ENCODE peak calls at places on chromosomes 6 and 20, in five cellular contexts. P is IMR-90, M is neuronal stem cell, H is mesenchymal stem cell, E is H1. J is an unnamed sample.

GRCh38 chr6:47066418-47066817 is 24.3 kb upstream of the ADGRF1 start:
- DNase-seq in P (no peak), M (no peak), H (no peak), E (no peak), J (no peak)

GRCh38 chr6:85452441-85452881 is 2.6 kb downstream of the NT5E start:
- DNase-seq in P (peak), M (no peak), H (peak), E (no peak), J (no peak)

GRCh38 chr6:52877168-52877567 is 32.3 kb downstream of the GSTA3 start:
- DNase-seq in P (peak), M (no peak), H (peak), E (no peak), J (no peak)

GRCh38 chr20:57991211-57991841 is 237.1 kb downstream of the ANKRD60 start:
- DNase-seq in P (no peak), M (no peak), H (no peak), E (peak), J (peak)

GRCh38 chr6:133343220-133343619 is 102.1 kb downstream of the EYA4 start:
- DNase-seq in P (no peak), M (no peak), H (no peak), E (no peak), J (no peak)

GRCh38 chr20:57785061-57785460 is 75.2 kb upstream of the PMEPA1 start:
- DNase-seq in P (no peak), M (no peak), H (no peak), E (no peak), J (no peak)

GRCh38 chr6:40719671-40720374 is 132.7 kb upstream of the LRFN2 start:
- DNase-seq in P (peak), M (no peak), H (peak), E (no peak), J (peak)

GRCh38 chr6:41191569-41191968 is 9.4 kb downstream of the TREML2 start:
- DNase-seq in P (no peak), M (no peak), H (peak), E (no peak), J (peak)

GRCh38 chr6:137571854-137572253 is 77.7 kb upstream of the OLIG3 start:
- DNase-seq in P (peak), M (peak), H (peak), E (no peak), J (peak)

GRCh38 chr6:130717657-130718056 is 109.5 kb upstream of the SMLR1 start:
- DNase-seq in P (no peak), M (no peak), H (no peak), E (no peak), J (no peak)
- H2BK15ac ChIP-seq in P (no peak), M (no peak), H (no peak), E (no peak), J (no peak)

GRCh38 chr6:35240838-35241801 is 18.4 kb upstream of the ZNF76 start:
- DNase-seq in P (peak), M (peak), H (peak), E (peak), J (peak)

GRCh38 chr6:35242906-35243305 is 16.6 kb upstream of the ZNF76 start:
- DNase-seq in P (no peak), M (no peak), H (no peak), E (no peak), J (no peak)

GRCh38 chr6:35244551-35244950 is 15.0 kb upstream of the ZNF76 start:
- DNase-seq in P (no peak), M (no peak), H (no peak), E (no peak), J (no peak)

GRCh38 chr6:35242486-35242885 is 17.0 kb upstream of the ZNF76 start:
- DNase-seq in P (no peak), M (no peak), H (no peak), E (no peak), J (no peak)

GRCh38 chr6:35243386-35243958 is 16.1 kb upstream of the ZNF76 start:
- DNase-seq in P (no peak), M (no peak), H (no peak), E (no peak), J (no peak)
- H3K4me3 ChIP-seq in P (no peak), M (peak), H (no peak), E (no peak), J (no peak)

GRCh38 chr20:51710503-51710902 is 57.7 kb downstream of the ATP9A start:
- DNase-seq in P (no peak), M (no peak), H (no peak), E (no peak), J (no peak)
- H2BK15ac ChIP-seq in P (no peak), M (no peak), H (no peak), E (no peak), J (no peak)

GRCh38 chr20:59603727-59604608 is at the start of gene PHACTR3:
- DNase-seq in P (no peak), M (peak), H (no peak), E (no peak), J (peak)
- H3K4me3 ChIP-seq in P (no peak), M (peak), H (no peak), E (peak), J (no peak)

GRCh38 chr20:48940170-48940569 is 18.7 kb downstream of the ARFGEF2 start:
- DNase-seq in P (no peak), M (no peak), H (no peak), E (no peak), J (no peak)
- H2BK15ac ChIP-seq in P (no peak), M (no peak), H (no peak), E (no peak), J (no peak)

J was measured in mesendoderm.